ENCODE peak calls at places on chromosomes 13 and 19, in seven cellular contexts. F is activated CD4-positive, alpha-beta T cell treated with anti-CD3 and anti-CD28 coated beads, Interleukin-2, amount 50 U/mL, for 1 hour; Z is right cardiac atrium; D is dermis blood vessel endothelial cell; T is activated B cell treated with CpG ODN at 0.5 μM for 24 hours; C is activated T-cell treated with anti-CD3 and anti-CD28 coated beads for 1 hour; U is stimulated activated CD8-positive, alpha-beta memory T cell treated with anti-CD3 and anti-CD28 coated beads, Interleukin-7, amount 100 ng/mL, for 48 hours. Y is an unnamed sample.

GRCh38 chr19:49692102-49692599 is 1.2 kb downstream of the CPT1C start:
- DNase-seq in D (no peak), Z (peak), C (no peak), T (no peak), F (no peak), U (no peak), Y (no peak)

GRCh38 chr13:30616927-30617314 is 799 bp upstream of the USPL1 start:
- DNase-seq in D (peak), F (no peak), T (no peak), U (no peak), C (peak), Z (no peak), Y (peak)

GRCh38 chr13:32537580-32538233 is 888 bp downstream of the N4BP2L2 start:
- DNase-seq in U (peak), C (peak), Z (peak), D (no peak), T (peak), F (peak), Y (no peak)

GRCh38 chr19:46133101-46133627 is 8.7 kb upstream of the IGFL3 start:
- DNase-seq in C (no peak), T (no peak), F (no peak), Z (no peak), U (no peak), D (peak), Y (no peak)

GRCh38 chr19:36775768-36776167 is 3.2 kb upstream of the ZNF850 start:
- DNase-seq in Z (peak), U (no peak), F (no peak), C (no peak), D (peak), T (no peak), Y (no peak)

GRCh38 chr13:98797456-98797855 is 45.0 kb upstream of the SLC15A1 start:
- DNase-seq in Z (no peak), T (no peak), D (no peak), C (no peak), U (no peak), F (no peak), Y (no peak)

GRCh38 chr13:67392014-67392413 is 161.9 kb upstream of the PCDH9 start:
- DNase-seq in F (no peak), U (no peak), D (no peak), T (no peak), C (no peak), Z (no peak), Y (no peak)

GRCh38 chr19:48400018-48400742 is 6.7 kb downstream of the GRIN2D start:
- DNase-seq in F (peak), D (peak), U (no peak), C (no peak), Z (peak), T (peak), Y (peak)

GRCh38 chr19:5364674-5365073 is 24.1 kb upstream of the PTPRS start:
- DNase-seq in T (no peak), C (no peak), U (no peak), Z (no peak), F (no peak), D (no peak), Y (no peak)

GRCh38 chr13:52103386-52103785 is 25.5 kb downstream of the NEK5 start:
- DNase-seq in F (no peak), U (no peak), C (no peak), T (no peak), Z (no peak), D (no peak), Y (no peak)

GRCh38 chr13:79995334-79995733 is 345.6 kb downstream of the SPRY2 start:
- DNase-seq in D (peak), Z (no peak), F (no peak), C (no peak), T (no peak), U (no peak), Y (no peak)

GRCh38 chr19:10111405-10111811 is at the start of gene P2RY11:
- DNase-seq in T (peak), C (no peak), D (peak), F (no peak), Z (peak), U (no peak), Y (no peak)

GRCh38 chr19:16259385-16260159 is 61.9 kb downstream of the AP1M1 start:
- DNase-seq in U (no peak), T (peak), F (no peak), Z (peak), C (no peak), D (no peak), Y (no peak)

GRCh38 chr13:112973577-112973951 is 4.5 kb downstream of the MCF2L start:
- DNase-seq in U (no peak), Z (no peak), T (no peak), F (no peak), C (no peak), D (no peak), Y (no peak)

GRCh38 chr13:47121092-47121763 is 224.4 kb upstream of the HTR2A start:
- DNase-seq in U (no peak), F (no peak), C (no peak), Z (no peak), D (no peak), T (no peak), Y (no peak)

GRCh38 chr13:99255241-99255640 is 2.9 kb downstream of the GPR18 start:
- DNase-seq in D (no peak), F (no peak), Z (no peak), U (no peak), C (no peak), T (no peak), Y (no peak)

GRCh38 chr13:84050551-84050950 is 168.3 kb upstream of the SLITRK1 start:
- DNase-seq in F (no peak), U (no peak), C (no peak), Z (no peak), T (no peak), D (no peak), Y (no peak)

GRCh38 chr19:18023596-18024212 is 15.7 kb downstream of the ARRDC2 start:
- DNase-seq in Z (peak), T (peak), U (no peak), F (peak), C (peak), D (peak), Y (no peak)

GRCh38 chr13:106610511-106610910 is 42.6 kb upstream of the ARGLU1 start:
- DNase-seq in T (no peak), D (no peak), U (no peak), Z (no peak), C (no peak), F (no peak), Y (no peak)

GRCh38 chr19:8399681-8400188 is 9.6 kb downstream of the RAB11B start:
- DNase-seq in T (no peak), F (no peak), Z (peak), C (no peak), U (no peak), D (no peak), Y (no peak)

GRCh38 chr13:51339952-51340732 is 651 bp downstream of the SERPINE3 start:
- DNase-seq in C (no peak), Z (no peak), U (no peak), F (no peak), T (no peak), D (no peak), Y (no peak)

Y was measured in HuH-7.5.